ENCODE peak calls at places on chromosomes 3 and 15, in seven cellular contexts. A is mesendoderm, X is H1, M is IMR-90, T is H9, P is mesenchymal stem cell, U is trophoblast cell. K is an unnamed sample.

GRCh38 chr3:72380193-72380592 is 468.1 kb downstream of the SHQ1 start:
- DNase-seq in P (peak), X (no peak), M (peak), A (no peak), U (no peak), T (no peak), K (no peak)

GRCh38 chr3:4525555-4526238 is 32.5 kb downstream of the ITPR1 start:
- DNase-seq in M (no peak), P (no peak), A (no peak), U (no peak), X (no peak), T (no peak), K (no peak)

GRCh38 chr3:71498053-71498452 is 85.5 kb downstream of the FOXP1 start:
- DNase-seq in T (peak), M (no peak), X (peak), P (peak), U (peak), A (peak), K (no peak)

GRCh38 chr3:75144396-75144795 is 519.7 kb upstream of the FRG2C start:
- DNase-seq in T (no peak), P (no peak), M (no peak), U (no peak), A (no peak), X (no peak), K (no peak)

GRCh38 chr15:90249123-90249863 is at the start of gene TTLL13:
- DNase-seq in U (peak), M (peak), T (peak), A (peak), P (peak), X (peak), K (peak)

GRCh38 chr3:115100806-115101205 is 46.3 kb downstream of the ZBTB20 start:
- DNase-seq in X (no peak), P (no peak), M (no peak), U (no peak), T (no peak), A (no peak), K (no peak)

GRCh38 chr3:45988100-45988761 is 7.4 kb downstream of the FYCO1 start:
- DNase-seq in A (no peak), P (no peak), U (no peak), T (no peak), X (no peak), M (no peak), K (no peak)

GRCh38 chr3:9750556-9751411 is 1.0 kb downstream of the OGG1 start:
- DNase-seq in X (no peak), P (peak), M (peak), T (no peak), A (no peak), U (no peak), K (no peak)

GRCh38 chr3:31321620-31322019 is 211.1 kb upstream of the STT3B start:
- DNase-seq in A (no peak), M (no peak), P (no peak), X (no peak), T (no peak), U (no peak), K (no peak)

GRCh38 chr3:71962561-71963240 is 177.8 kb upstream of the PROK2 start:
- DNase-seq in M (peak), T (no peak), X (no peak), U (no peak), P (no peak), A (peak), K (no peak)

GRCh38 chr15:27796405-27797085 is 302.6 kb downstream of the OCA2 start:
- DNase-seq in P (no peak), X (no peak), M (no peak), U (no peak), T (no peak), A (peak), K (no peak)

GRCh38 chr3:24829632-24830229 is 335.1 kb upstream of the THRB start:
- DNase-seq in A (peak), T (peak), M (no peak), X (no peak), U (no peak), P (peak), K (peak)

GRCh38 chr3:157487339-157487738 is 15.9 kb downstream of the VEPH1 start:
- DNase-seq in T (no peak), U (no peak), P (no peak), M (peak), A (no peak), X (no peak), K (no peak)

GRCh38 chr15:65211157-65211982 is at the start of gene CILP:
- DNase-seq in T (no peak), P (peak), M (peak), U (peak), A (no peak), X (no peak), K (no peak)

GRCh38 chr3:25610779-25611178 is 53.9 kb downstream of the TOP2B start:
- DNase-seq in X (no peak), A (no peak), U (no peak), T (no peak), P (no peak), M (no peak), K (no peak)

GRCh38 chr3:27311400-27311799 is 57.8 kb downstream of the NEK10 start:
- DNase-seq in P (peak), M (peak), T (peak), A (peak), U (peak), X (peak), K (no peak)

GRCh38 chr15:51992953-51993352 is 21.4 kb upstream of the LEO1 start:
- DNase-seq in M (peak), X (no peak), U (no peak), T (no peak), P (no peak), A (no peak), K (no peak)

GRCh38 chr15:94930441-94930840 is 699.1 kb downstream of the MCTP2 start:
- DNase-seq in X (no peak), A (no peak), T (no peak), P (no peak), M (no peak), U (no peak), K (no peak)

GRCh38 chr15:68743256-68743655 is 77.4 kb downstream of the ANP32A start:
- DNase-seq in T (no peak), A (no peak), X (no peak), U (no peak), P (no peak), M (no peak), K (no peak)

GRCh38 chr3:64460877-64461276 is 226.9 kb downstream of the ADAMTS9 start:
- DNase-seq in X (no peak), T (no peak), A (no peak), M (peak), P (peak), U (no peak), K (no peak)

GRCh38 chr3:152835311-152836102 is 576 bp downstream of the P2RY1 start:
- DNase-seq in T (peak), P (peak), U (peak), X (no peak), M (peak), A (peak), K (peak)

GRCh38 chr3:174618368-174618767 is 240.8 kb upstream of the NAALADL2 start:
- DNase-seq in A (no peak), U (no peak), M (no peak), P (no peak), T (no peak), X (no peak), K (no peak)

GRCh38 chr3:98980915-98981596 is 79.6 kb upstream of the DCBLD2 start:
- DNase-seq in X (no peak), T (no peak), U (no peak), P (peak), M (peak), A (peak), K (no peak)

GRCh38 chr3:183517656-183518055 is 37.9 kb downstream of the KLHL6 start:
- DNase-seq in A (no peak), T (no peak), U (no peak), X (no peak), P (no peak), M (no peak), K (no peak)

GRCh38 chr3:182523836-182524235 is 269.5 kb upstream of the ATP11B start:
- DNase-seq in M (no peak), P (no peak), X (no peak), A (no peak), T (no peak), U (peak), K (no peak)

GRCh38 chr15:51265037-51265555 is 73.3 kb downstream of the CYP19A1 start:
- DNase-seq in A (no peak), T (no peak), X (no peak), P (no peak), M (no peak), U (no peak), K (no peak)

GRCh38 chr15:51170882-51171577 is 76.3 kb upstream of the TNFAIP8L3 start:
- DNase-seq in X (no peak), T (peak), U (no peak), P (no peak), M (no peak), A (no peak), K (peak)

GRCh38 chr3:123126051-123126450 is 59.2 kb downstream of the PDIA5 start:
- DNase-seq in A (no peak), X (no peak), T (no peak), U (no peak), P (no peak), M (no peak), K (no peak)

GRCh38 chr15:68595260-68595564 is 16.4 kb downstream of the CORO2B start:
- DNase-seq in U (no peak), A (no peak), M (no peak), T (no peak), X (no peak), P (no peak), K (no peak)

GRCh38 chr3:105746226-105746996 is 122.4 kb downstream of the CBLB start:
- DNase-seq in U (no peak), M (no peak), P (no peak), A (peak), X (no peak), T (no peak), K (no peak)

GRCh38 chr3:133574260-133574881 is 885 bp downstream of the CDV3 start:
- DNase-seq in P (peak), T (peak), U (peak), M (peak), X (no peak), A (peak), K (peak)

GRCh38 chr15:94910166-94910565 is 678.8 kb downstream of the MCTP2 start:
- DNase-seq in T (no peak), M (no peak), A (no peak), U (no peak), P (peak), X (no peak), K (no peak)

GRCh38 chr3:31377045-31377642 is 155.6 kb upstream of the STT3B start:
- DNase-seq in U (peak), P (peak), T (no peak), M (peak), X (no peak), A (no peak), K (no peak)

GRCh38 chr3:106183762-106184391 is 315.1 kb upstream of the CBLB start:
- DNase-seq in A (peak), X (no peak), P (peak), M (peak), T (no peak), U (no peak), K (no peak)

GRCh38 chr3:30302027-30302426 is 304.4 kb upstream of the TGFBR2 start:
- DNase-seq in U (no peak), M (peak), P (no peak), X (no peak), T (no peak), A (no peak), K (no peak)

GRCh38 chr15:25236861-25237155 is 202.0 kb downstream of the UBE3A start:
- DNase-seq in U (no peak), X (no peak), M (no peak), A (no peak), T (no peak), P (no peak), K (no peak)

GRCh38 chr15:64825081-64825430 is 391 bp downstream of the PIF1 start:
- DNase-seq in M (no peak), P (no peak), A (no peak), X (no peak), U (no peak), T (no peak), K (no peak)

GRCh38 chr3:115100172-115100571 is 46.9 kb downstream of the ZBTB20 start:
- DNase-seq in P (peak), T (no peak), X (no peak), A (peak), M (peak), U (no peak), K (no peak)

DNA sequence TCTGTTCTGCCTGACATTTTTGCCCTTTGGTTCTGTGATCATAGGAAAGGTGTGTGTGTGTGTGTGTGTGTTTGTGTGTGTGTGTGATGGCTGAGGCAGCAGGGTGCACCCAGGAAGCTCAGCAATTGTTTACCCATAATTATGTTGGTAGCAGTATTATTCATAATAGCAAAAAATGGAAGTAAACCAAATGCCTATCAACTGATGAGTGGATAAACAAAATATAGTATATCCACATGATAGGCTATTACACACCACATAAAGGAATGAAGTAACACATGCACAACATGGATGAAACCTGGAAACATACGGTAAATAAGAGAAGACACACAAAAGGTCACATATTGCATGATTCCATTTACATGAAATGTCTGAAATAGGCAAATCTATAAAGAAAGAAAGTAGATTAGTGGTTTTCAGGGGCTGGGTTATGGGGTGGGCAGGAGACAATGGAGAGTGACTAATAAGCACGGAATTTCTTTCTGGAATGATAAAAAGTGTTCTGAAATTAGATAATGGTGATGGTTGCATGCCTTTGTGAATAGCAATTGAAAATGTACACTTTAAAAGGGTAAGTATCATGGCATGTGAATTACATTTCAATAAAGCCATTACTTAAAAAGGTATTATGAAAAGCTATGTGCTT is 167.2 kb downstream of the POLR2M start:
- DNase-seq in X (no peak), T (no peak), M (peak), A (no peak), U (no peak), P (peak), K (no peak)
- H3K23ac ChIP-seq in X (no peak), T (no peak), M (no peak), A (no peak), U (no peak), P (no peak), K (no peak)

DNA sequence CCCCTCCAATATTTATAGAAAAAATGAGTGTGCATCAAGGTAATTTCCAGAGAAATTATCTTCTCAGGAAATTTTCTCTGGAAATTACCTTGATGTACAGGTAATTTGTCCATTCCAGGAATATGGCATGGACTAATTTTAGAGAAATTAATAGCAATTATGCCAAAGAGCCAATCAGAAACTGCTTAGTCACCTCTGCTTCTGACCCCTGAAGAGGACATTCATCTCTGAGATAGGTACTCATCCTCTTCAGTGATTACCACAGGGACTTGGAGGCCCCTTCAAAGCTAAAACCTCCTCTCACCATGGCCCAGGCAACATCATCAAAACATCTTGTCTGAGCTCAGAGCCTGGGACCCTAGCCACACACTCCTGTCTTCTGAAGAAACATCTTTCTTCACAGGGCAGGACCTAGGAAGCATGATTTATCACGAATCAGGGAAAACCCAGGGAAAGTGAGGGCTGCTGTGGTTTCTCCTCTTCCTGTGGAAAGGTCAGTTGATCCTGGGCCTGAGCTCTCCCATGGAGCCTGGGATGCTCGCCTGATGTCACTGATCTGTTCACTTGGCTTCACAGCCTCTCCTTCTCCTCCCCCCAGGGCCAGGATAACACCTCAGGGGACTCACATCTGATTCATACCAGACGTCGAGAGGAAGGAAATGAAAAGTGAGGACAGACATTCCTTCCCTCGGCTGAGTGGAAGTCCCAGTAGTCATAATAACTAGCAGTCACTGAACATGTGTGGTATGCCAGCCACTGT is 210.5 kb downstream of the DTWD1 start:
- DNase-seq in X (no peak), A (peak), U (peak), P (peak), M (peak), T (no peak), K (no peak)
- H2AK5ac ChIP-seq in X (no peak), A (no peak), U (peak), P (no peak), M (peak), T (no peak), K (no peak)

GRCh38 chr15:70834999-70835398 is 19.0 kb downstream of the LARP6 start:
- DNase-seq in X (no peak), A (no peak), T (no peak), M (no peak), P (no peak), U (no peak), K (no peak)
- H3K27ac ChIP-seq in X (no peak), A (no peak), T (no peak), M (no peak), P (no peak), U (no peak), K (no peak)

GRCh38 chr3:81713018-81713417 is 48.4 kb downstream of the GBE1 start:
- DNase-seq in U (no peak), M (no peak), P (peak), T (no peak), X (no peak), A (no peak), K (no peak)
- H3K23ac ChIP-seq in U (no peak), M (no peak), P (no peak), T (no peak), X (no peak), A (no peak), K (no peak)

K was measured in neuronal stem cell.